ENCODE peak calls at places on chromosomes 1 and 21, in four cellular contexts. A is T47D, Z is M059J, F is NAMALWA. Q is an unnamed sample.

GRCh38 chr1:239270509-239270908 is 115.9 kb upstream of the CHRM3 start:
- DNase-seq in A (no peak), Z (no peak), F (no peak), Q (no peak)

GRCh38 chr21:15462092-15462491 is 267.7 kb upstream of the USP25 start:
- DNase-seq in A (no peak), Z (no peak), F (no peak), Q (no peak)

GRCh38 chr1:230915079-230915478 is 46.8 kb upstream of the C1orf198 start:
- DNase-seq in A (no peak), Z (peak; percentile 20), F (no peak), Q (no peak)

GRCh38 chr1:150009604-150010387 is 730 bp downstream of the OTUD7B start:
- DNase-seq in A (peak; percentile 57), Z (peak; percentile 93), F (peak; percentile 55), Q (no peak)

GRCh38 chr1:201013991-201014815 is 9.3 kb downstream of the KIF21B start:
- DNase-seq in A (no peak), Z (no peak), F (no peak), Q (peak; percentile 45)

GRCh38 chr21:39000496-39000895 is 182.8 kb downstream of the PSMG1 start:
- DNase-seq in A (no peak), Z (peak; percentile 83), F (no peak), Q (no peak)

GRCh38 chr1:55321947-55322346 is 106.8 kb upstream of the USP24 start:
- DNase-seq in A (no peak), Z (peak; percentile 83), F (no peak), Q (no peak)

GRCh38 chr1:14787604-14788003 is 189.1 kb downstream of the KAZN start:
- DNase-seq in A (no peak), Z (no peak), F (no peak), Q (no peak)

GRCh38 chr1:49346767-49347349 is 570.2 kb upstream of the BEND5 start:
- DNase-seq in A (peak; percentile 61), Z (no peak), F (no peak), Q (no peak)

GRCh38 chr1:173297798-173298391 is 90.8 kb upstream of the TNFSF4 start:
- DNase-seq in A (no peak), Z (no peak), F (no peak), Q (no peak)

GRCh38 chr1:66266756-66267155 is 267.2 kb upstream of the SGIP1 start:
- DNase-seq in A (no peak), Z (peak; percentile 42), F (no peak), Q (no peak)

GRCh38 chr1:110336300-110337039 is 2.7 kb upstream of the RBM15 start:
- DNase-seq in A (no peak), Z (peak; percentile 91), F (no peak), Q (no peak)

GRCh38 chr21:36156339-36156814 is 247 bp upstream of the DOP1B start:
- DNase-seq in A (peak; percentile 99), Z (peak; percentile 97), F (peak; percentile 97), Q (peak; percentile 100)

GRCh38 chr1:94515548-94515947 is 26.0 kb downstream of the F3 start:
- DNase-seq in A (no peak), Z (no peak), F (no peak), Q (no peak)

GRCh38 chr1:15571266-15571665 is 13.6 kb downstream of the AGMAT start:
- DNase-seq in A (no peak), Z (no peak), F (peak; percentile 53), Q (no peak)

GRCh38 chr1:240492832-240493440 is 119.0 kb downstream of the GREM2 start:
- DNase-seq in A (peak; percentile 85), Z (no peak), F (no peak), Q (peak; percentile 54)

GRCh38 chr1:111199881-111200801 is at the start of gene DENND2D:
- DNase-seq in A (peak; percentile 84), Z (no peak), F (no peak), Q (peak; percentile 76)

GRCh38 chr1:111406325-111406768 is 21.2 kb downstream of the OVGP1 start:
- DNase-seq in A (peak; percentile 53), Z (peak; percentile 11), F (peak; percentile 80), Q (no peak)

GRCh38 chr21:34889287-34889536 is 159.9 kb downstream of the RUNX1 start:
- DNase-seq in A (peak; percentile 68), Z (peak; percentile 78), F (peak; percentile 68), Q (peak; percentile 78)

GRCh38 chr1:33010946-33011731 is 25.5 kb downstream of the AK2 start:
- DNase-seq in A (peak; percentile 55), Z (peak; percentile 56), F (no peak), Q (no peak)

GRCh38 chr1:102191723-102192122 is 195.0 kb upstream of the OLFM3 start:
- DNase-seq in A (peak; percentile 79), Z (peak; percentile 12), F (peak; percentile 46), Q (no peak)

GRCh38 chr1:54327386-54328116 is 78.6 kb downstream of the SSBP3 start:
- DNase-seq in A (no peak), Z (no peak), F (peak; percentile 8), Q (no peak)

GRCh38 chr1:37474051-37474696 is at the start of gene ZC3H12A:
- DNase-seq in A (peak; percentile 90), Z (peak; percentile 87), F (peak; percentile 94), Q (peak; percentile 96)

Q was measured in lower lobe of right lung.